ENCODE peak calls at places on chromosomes 3 and 15, in seven cellular contexts. X is GM06990, O is heart right ventricle, N is activated B cell treated with CpG ODN at 0.5 μM for 24 hours, T is right atrium auricular region, B is fibroblast of mammary gland, E is fibroblast of pulmonary artery. P is an unnamed sample.

GRCh38 chr3:5013021-5013906 is 34.0 kb downstream of the BHLHE40 start:
- DNase-seq in E (no peak), B (peak), N (peak), T (no peak), X (no peak), O (no peak), P (no peak)

GRCh38 chr15:22950211-22950990 is 29.8 kb downstream of the CYFIP1 start:
- DNase-seq in E (no peak), O (no peak), B (peak), X (no peak), T (no peak), N (no peak), P (no peak)

GRCh38 chr3:152293607-152294006 is 24.9 kb downstream of the MBNL1 start:
- DNase-seq in E (no peak), N (no peak), B (no peak), O (no peak), X (no peak), T (no peak), P (no peak)

GRCh38 chr15:28947241-28947674 is 61.5 kb downstream of the APBA2 start:
- DNase-seq in T (no peak), E (no peak), N (no peak), X (no peak), B (no peak), O (no peak), P (no peak)

GRCh38 chr3:162141232-162141631 is 644.6 kb downstream of the OTOL1 start:
- DNase-seq in O (no peak), E (peak), N (no peak), X (no peak), B (peak), T (no peak), P (no peak)

GRCh38 chr3:124993462-124993861 is 58.9 kb upstream of the MUC13 start:
- DNase-seq in X (no peak), N (no peak), B (peak), E (peak), O (peak), T (peak), P (no peak)

GRCh38 chr15:47300035-47300434 is 417.3 kb upstream of the SEMA6D start:
- DNase-seq in B (no peak), E (no peak), X (no peak), O (no peak), N (no peak), T (no peak), P (no peak)

GRCh38 chr15:50594311-50594710 is 47.8 kb upstream of the USP50 start:
- DNase-seq in T (no peak), N (no peak), X (no peak), E (no peak), O (no peak), B (no peak), P (no peak)

GRCh38 chr15:74497584-74497983 is 36.6 kb upstream of the UBL7 start:
- DNase-seq in X (peak), O (no peak), N (no peak), B (peak), E (no peak), T (no peak), P (no peak)

GRCh38 chr15:85941186-85941855 is 138.3 kb upstream of the AGBL1 start:
- DNase-seq in O (no peak), B (peak), E (no peak), T (no peak), N (no peak), X (no peak), P (no peak)

GRCh38 chr3:126835472-126836219 is 131.6 kb downstream of the CHCHD6 start:
- DNase-seq in B (peak), E (peak), N (no peak), T (peak), X (no peak), O (no peak), P (no peak)

GRCh38 chr15:28934645-28935044 is 48.9 kb downstream of the APBA2 start:
- DNase-seq in O (no peak), B (no peak), T (no peak), X (no peak), N (no peak), E (no peak), P (no peak)

GRCh38 chr3:28077566-28077965 is 163.9 kb upstream of the CMC1 start:
- DNase-seq in T (peak), N (no peak), B (peak), E (peak), X (no peak), O (no peak), P (no peak)
- TF ChIP-seq CTCF in T (no peak), N (no peak), B (peak), E (peak), X (no peak), O (no peak), P (no peak)

GRCh38 chr3:38907426-38907825 is 91.4 kb upstream of the SCN10A start:
- DNase-seq in O (no peak), B (peak), N (no peak), E (no peak), T (no peak), X (no peak), P (no peak)
- TF ChIP-seq CTCF in O (no peak), B (no peak), N (no peak), E (no peak), T (no peak), X (no peak), P (no peak)

GRCh38 chr3:195259564-195260285 is 11.2 kb downstream of the XXYLT1 start:
- DNase-seq in N (peak), X (peak), T (peak), E (peak), O (peak), B (peak), P (peak)
- TF ChIP-seq CTCF in N (no peak), X (no peak), T (peak), E (no peak), O (peak), B (no peak), P (peak)

GRCh38 chr3:13506680-13507079 is 26.6 kb downstream of the HDAC11 start:
- DNase-seq in O (no peak), B (no peak), N (no peak), E (no peak), X (no peak), T (no peak), P (no peak)

GRCh38 chr3:13506239-13506638 is 26.1 kb downstream of the HDAC11 start:
- DNase-seq in N (no peak), X (no peak), B (no peak), T (no peak), O (no peak), E (no peak), P (no peak)

GRCh38 chr3:13508496-13508895 is 28.4 kb downstream of the HDAC11 start:
- DNase-seq in X (no peak), N (no peak), T (no peak), E (no peak), O (no peak), B (no peak), P (no peak)

GRCh38 chr3:13507791-13508339 is 27.8 kb downstream of the HDAC11 start:
- DNase-seq in B (no peak), O (no peak), T (no peak), E (no peak), X (no peak), N (no peak), P (no peak)

GRCh38 chr3:13507247-13507790 is 27.2 kb downstream of the HDAC11 start:
- DNase-seq in O (no peak), E (no peak), T (no peak), N (no peak), B (no peak), X (no peak), P (no peak)
- TF ChIP-seq CTCF in O (no peak), E (no peak), T (no peak), N (no peak), B (no peak), X (no peak), P (no peak)

GRCh38 chr3:155870133-155870944 is at the start of gene GMPS:
- DNase-seq in E (peak), O (peak), X (peak), B (peak), T (peak), N (peak), P (peak)
- TF ChIP-seq CTCF in E (no peak), O (no peak), X (peak), B (no peak), T (no peak), N (no peak), P (peak)

GRCh38 chr3:48474619-48475018 is 28.1 kb downstream of the ATRIP start:
- DNase-seq in B (no peak), T (no peak), X (no peak), O (no peak), E (no peak), N (no peak), P (no peak)

GRCh38 chr3:48477959-48478480 is 26.0 kb downstream of the SHISA5 start:
- DNase-seq in B (no peak), T (no peak), O (no peak), N (no peak), X (no peak), E (no peak), P (no peak)

GRCh38 chr3:48475188-48475587 is 28.7 kb downstream of the ATRIP start:
- DNase-seq in E (no peak), B (no peak), T (no peak), X (no peak), N (no peak), O (no peak), P (no peak)

GRCh38 chr3:48478631-48479555 is 25.1 kb downstream of the SHISA5 start:
- DNase-seq in X (peak), E (no peak), B (no peak), T (no peak), O (no peak), N (no peak), P (no peak)

GRCh38 chr3:48476426-48477053 is 27.4 kb downstream of the SHISA5 start:
- DNase-seq in O (no peak), B (no peak), N (no peak), X (no peak), T (no peak), E (no peak), P (no peak)
- TF ChIP-seq CTCF in O (no peak), B (no peak), N (no peak), X (no peak), T (no peak), E (no peak), P (no peak)

GRCh38 chr3:32778389-32778788 is 39.4 kb upstream of the TRIM71 start:
- DNase-seq in N (no peak), T (no peak), B (no peak), E (no peak), X (no peak), O (no peak), P (no peak)

GRCh38 chr3:32781211-32781968 is 36.4 kb upstream of the TRIM71 start:
- DNase-seq in X (peak), O (peak), T (peak), N (peak), E (peak), B (peak), P (peak)

GRCh38 chr3:32782417-32782816 is 35.4 kb upstream of the TRIM71 start:
- DNase-seq in B (no peak), T (no peak), N (no peak), O (no peak), E (no peak), X (no peak), P (no peak)

GRCh38 chr3:32780071-32780734 is 37.6 kb upstream of the TRIM71 start:
- DNase-seq in T (no peak), B (no peak), X (no peak), E (no peak), O (no peak), N (no peak), P (no peak)

DNA sequence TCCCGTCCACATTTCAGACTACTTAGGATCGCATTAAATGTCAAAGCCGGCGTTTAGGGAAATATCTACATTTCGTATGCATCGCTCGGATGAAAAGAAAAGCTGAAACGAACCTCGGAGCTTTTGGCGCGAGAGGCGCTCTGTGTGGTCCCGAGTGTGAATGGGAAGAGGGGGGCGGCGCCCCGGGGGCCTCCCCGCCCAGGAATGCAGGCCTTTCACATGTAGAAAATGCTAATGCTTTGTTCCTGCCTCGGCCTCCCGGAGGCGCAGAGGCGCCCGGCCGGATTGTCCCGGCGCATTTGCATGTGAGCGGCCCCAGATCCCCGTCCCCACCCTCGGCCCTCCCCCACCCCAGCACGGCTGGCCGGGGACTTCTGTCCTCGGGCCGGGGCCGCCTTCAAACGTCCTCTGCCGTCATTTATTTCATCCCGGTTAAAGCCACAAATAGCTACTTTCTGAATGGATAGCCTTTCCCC is 37.0 kb upstream of the TRIM71 start:
- DNase-seq in T (peak), N (no peak), O (peak), B (peak), E (peak), X (peak), P (peak)
- TF ChIP-seq CTCF in T (no peak), N (no peak), O (no peak), B (no peak), E (no peak), X (no peak), P (no peak)

GRCh38 chr3:46907960-46908293 is 30.4 kb downstream of the PTH1R start:
- DNase-seq in N (no peak), B (no peak), X (no peak), T (no peak), E (no peak), O (no peak), P (no peak)
- TF ChIP-seq CTCF in N (no peak), B (no peak), X (no peak), T (no peak), E (no peak), O (no peak), P (no peak)

GRCh38 chr3:40528426-40528825 is 3.7 kb downstream of the ZNF621 start:
- DNase-seq in B (no peak), O (no peak), N (no peak), X (no peak), E (no peak), T (no peak), P (no peak)

GRCh38 chr3:40521254-40521653 is 3.5 kb upstream of the ZNF621 start:
- DNase-seq in B (no peak), E (no peak), X (no peak), O (no peak), T (no peak), N (no peak), P (no peak)

GRCh38 chr3:40523781-40524180 is 979 bp upstream of the ZNF621 start:
- DNase-seq in E (no peak), N (no peak), O (no peak), X (no peak), B (no peak), T (no peak), P (no peak)

GRCh38 chr3:40524222-40524570 is 564 bp upstream of the ZNF621 start:
- DNase-seq in O (no peak), X (no peak), E (no peak), N (no peak), B (peak), T (no peak), P (no peak)

GRCh38 chr3:40524571-40525285 is at the start of gene ZNF621:
- DNase-seq in O (peak), T (peak), X (peak), N (peak), B (peak), E (peak), P (peak)
- TF ChIP-seq CTCF in O (no peak), T (no peak), X (peak), N (no peak), B (no peak), E (no peak), P (no peak)

P was measured in type B pancreatic cell.